ENCODE peak calls at places on chromosome X, in eight cellular contexts. W is ureter; Q is HCEC 1CT; Z is epithelial cell of esophagus; F is adipocyte; C is naive thymus-derived CD8-positive, alpha-beta T cell; T is ovary; N is NB4. U is an unnamed sample.

GRCh38 chrX:134908235-134908834 is 82.5 kb upstream of the SMIM10 start:
- DNase-seq in F (peak; percentile 15), C (peak; percentile 9), W (no peak), T (no peak), Q (peak; percentile 17), N (peak; percentile 49), Z (no peak), U (peak; percentile 30)

GRCh38 chrX:115560211-115560977 is 580 bp upstream of the PLS3 start:
- DNase-seq in F (no peak), T (no peak), Q (peak; percentile 30), C (no peak), W (peak; percentile 50), Z (peak; percentile 85), N (no peak), U (no peak)

GRCh38 chrX:109952985-109953905 is 49.7 kb upstream of the TMEM164 start:
- DNase-seq in C (no peak), F (no peak), N (no peak), Q (peak; percentile 3), W (no peak), T (no peak), Z (no peak), U (no peak)

GRCh38 chrX:24498975-24499374 is 33.9 kb downstream of the PDK3 start:
- DNase-seq in T (no peak), C (peak; percentile 29), Q (no peak), W (no peak), F (peak; percentile 54), N (peak; percentile 13), Z (peak; percentile 45), U (peak; percentile 40)

GRCh38 chrX:40922307-40922706 is 162.9 kb upstream of the USP9X start:
- DNase-seq in T (no peak), N (peak; percentile 23), F (peak; percentile 9), Z (peak; percentile 67), Q (peak; percentile 55), W (no peak), C (no peak), U (peak; percentile 79)

GRCh38 chrX:9241427-9241826 is 207.5 kb upstream of the FAM9B start:
- DNase-seq in Q (no peak), Z (no peak), N (no peak), F (no peak), T (no peak), W (no peak), C (no peak), U (no peak)

GRCh38 chrX:68556036-68556435 is 57.2 kb downstream of the YIPF6 start:
- DNase-seq in T (no peak), C (no peak), Q (no peak), Z (no peak), N (no peak), W (no peak), F (no peak), U (no peak)

GRCh38 chrX:34656842-34657780 is at the start of gene TMEM47:
- DNase-seq in F (peak; percentile 88), Z (peak; percentile 54), W (peak; percentile 67), Q (peak; percentile 71), N (no peak), C (no peak), T (peak; percentile 67), U (no peak)

GRCh38 chrX:40122487-40122886 is 24.7 kb upstream of the BCOR start:
- DNase-seq in F (no peak), C (no peak), W (no peak), Q (no peak), T (no peak), Z (no peak), N (no peak), U (no peak)

GRCh38 chrX:47217121-47217851 is 1.2 kb upstream of the CDK16 start:
- DNase-seq in W (no peak), Z (peak; percentile 91), T (no peak), N (peak; percentile 43), F (peak; percentile 53), Q (peak; percentile 45), C (no peak), U (peak; percentile 84)

GRCh38 chrX:12709047-12709446 is 82.2 kb upstream of the PRPS2 start:
- DNase-seq in W (no peak), F (no peak), N (no peak), Q (no peak), Z (no peak), C (no peak), T (no peak), U (no peak)

GRCh38 chrX:80354966-80355465 is 65.2 kb upstream of the TENT5D start:
- DNase-seq in Z (no peak), Q (no peak), W (no peak), F (no peak), C (no peak), T (no peak), N (no peak), U (no peak)

GRCh38 chrX:70498129-70498528 is 53.5 kb downstream of the DLG3 start:
- DNase-seq in T (no peak), F (no peak), Z (no peak), Q (no peak), W (no peak), N (no peak), C (no peak), U (no peak)

GRCh38 chrX:12210196-12210815 is 72.0 kb downstream of the FRMPD4 start:
- DNase-seq in N (no peak), F (peak; percentile 25), Z (peak; percentile 48), W (no peak), Q (peak; percentile 64), T (no peak), C (no peak), U (peak; percentile 30)

U was measured in RKO.